ENCODE peak calls at places on chromosomes 2 and 18, in six cellular contexts. C is PC-3; F is hepatocyte; T is CD8-positive, alpha-beta memory T cell; O is mammary epithelial cell; D is uterus. U is an unnamed sample.

GRCh38 chr18:63005306-63005705 is 290.0 kb downstream of the PHLPP1 start:
- DNase-seq in F (no peak), T (no peak), D (no peak), C (no peak), O (no peak), U (no peak)

GRCh38 chr2:223674998-223675609 is 72.9 kb upstream of the SCG2 start:
- DNase-seq in F (peak; percentile 31), C (peak; percentile 61), O (peak; percentile 46), D (no peak), T (no peak), U (no peak)

GRCh38 chr2:141187063-141187429 is 943.8 kb downstream of the LRP1B start:
- DNase-seq in D (no peak), O (no peak), F (no peak), T (no peak), C (no peak), U (no peak)

GRCh38 chr2:215415218-215415617 is 20.6 kb downstream of the FN1 start:
- DNase-seq in C (no peak), D (no peak), O (no peak), T (no peak), F (no peak), U (no peak)

GRCh38 chr18:29154758-29155725 is 978.1 kb upstream of the CDH2 start:
- DNase-seq in T (no peak), F (peak; percentile 13), C (peak; percentile 97), O (peak; percentile 96), D (no peak), U (no peak)

GRCh38 chr18:23537274-23537673 is 34.0 kb downstream of the RMC1 start:
- DNase-seq in F (no peak), O (no peak), D (no peak), C (no peak), T (no peak), U (no peak)

GRCh38 chr2:175435012-175435411 is 253.5 kb upstream of the ATP5MC3 start:
- DNase-seq in D (no peak), C (no peak), F (no peak), T (no peak), O (no peak), U (no peak)

GRCh38 chr2:33134086-33134763 is 187.5 kb downstream of the LTBP1 start:
- DNase-seq in F (peak; percentile 66), O (peak; percentile 96), C (peak; percentile 98), D (peak; percentile 72), T (no peak), U (no peak)

GRCh38 chr2:139122711-139123158 is 342.5 kb upstream of the NXPH2 start:
- DNase-seq in T (no peak), F (peak; percentile 17), C (peak; percentile 96), D (no peak), O (peak; percentile 74), U (no peak)

GRCh38 chr2:237475704-237476107 is 11.3 kb upstream of the MLPH start:
- DNase-seq in C (peak; percentile 88), T (no peak), D (no peak), O (peak; percentile 74), F (peak; percentile 49), U (no peak)

GRCh38 chr18:59272221-59272888 is 899 bp downstream of the RAX start:
- DNase-seq in T (no peak), F (no peak), C (no peak), O (no peak), D (no peak), U (no peak)

GRCh38 chr2:119837759-119838158 is 78.0 kb downstream of the PTPN4 start:
- DNase-seq in O (peak; percentile 23), D (no peak), F (no peak), C (no peak), T (no peak), U (no peak)

GRCh38 chr2:125267683-125268082 is 1242.6 kb downstream of the CNTNAP5 start:
- DNase-seq in F (no peak), C (no peak), O (no peak), D (no peak), T (no peak), U (no peak)
- H3K27ac ChIP-seq in F (no peak overlapping the region), C (no peak overlapping the region), O (no peak overlapping the region), D (no peak overlapping the region), T (no peak overlapping the region), U (no peak overlapping the region)

DNA sequence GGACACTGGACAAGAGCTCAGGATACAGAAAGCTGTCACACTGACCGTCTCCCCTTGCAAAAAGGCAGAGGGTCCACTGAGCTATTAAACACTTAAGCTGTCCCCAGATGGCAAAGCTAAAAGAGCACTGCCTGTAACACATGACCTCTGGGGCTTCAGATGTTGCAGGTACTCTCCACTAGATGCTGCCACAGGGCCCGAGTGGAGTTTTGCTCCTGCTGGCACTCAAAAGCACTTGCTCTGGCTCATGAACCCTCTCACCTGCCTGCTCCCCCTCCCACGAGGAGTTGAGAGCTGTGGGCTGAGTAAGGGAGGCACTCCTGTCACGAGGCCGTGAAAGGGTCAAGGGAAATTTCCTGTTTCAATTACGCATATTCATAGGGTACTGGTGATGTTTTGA is 227.9 kb downstream of the PRKCE start:
- DNase-seq in O (no peak), D (no peak), C (no peak), F (no peak), T (no peak), U (no peak)
- H3K4me1 ChIP-seq in O (no peaks in the 10 kb centered on the region), D (peaks cover 14% of the 10 kb centered on the region), C (no peaks in the 10 kb centered on the region), F (peaks cover 17% of the 10 kb centered on the region), T (no peaks in the 10 kb centered on the region), U (no peaks in the 10 kb centered on the region)

DNA sequence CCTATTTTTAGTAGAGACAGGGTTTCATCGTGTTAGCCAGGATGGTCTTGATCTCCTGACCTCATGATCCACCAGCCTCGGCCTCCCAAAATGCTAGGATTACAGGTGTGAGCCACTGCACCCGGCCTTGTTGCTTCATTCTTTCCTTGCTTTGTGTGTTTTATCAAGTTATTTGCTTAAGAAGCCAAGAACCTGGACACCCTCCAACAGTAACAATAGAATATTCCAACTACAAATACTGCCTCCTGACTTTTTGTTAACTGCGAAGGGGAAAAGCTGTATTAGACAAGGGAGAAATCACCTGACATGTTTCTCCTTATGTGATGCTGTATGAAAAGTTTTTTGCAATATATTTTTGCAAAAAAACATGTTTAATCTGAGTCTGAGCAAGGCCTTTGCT is 297.2 kb downstream of the NCKAP5 start:
- DNase-seq in T (no peak), O (no peak), D (no peak), F (no peak), C (peak; percentile 30), U (no peak)
- H3K4me3 ChIP-seq in T (no peak overlapping the region), O (no peak overlapping the region), D (no peak overlapping the region), F (no peak overlapping the region), C (no peak overlapping the region), U (no peak overlapping the region)

GRCh38 chr2:26122633-26123032 is 50.3 kb upstream of the GAREM2 start:
- DNase-seq in O (no peak), F (no peak), T (no peak), C (no peak), D (no peak), U (no peak)
- H3K27ac ChIP-seq in O (no peak overlapping the region), F (no peak overlapping the region), T (no peak overlapping the region), C (no peak overlapping the region), D (no peak overlapping the region), U (no peak overlapping the region)

DNA sequence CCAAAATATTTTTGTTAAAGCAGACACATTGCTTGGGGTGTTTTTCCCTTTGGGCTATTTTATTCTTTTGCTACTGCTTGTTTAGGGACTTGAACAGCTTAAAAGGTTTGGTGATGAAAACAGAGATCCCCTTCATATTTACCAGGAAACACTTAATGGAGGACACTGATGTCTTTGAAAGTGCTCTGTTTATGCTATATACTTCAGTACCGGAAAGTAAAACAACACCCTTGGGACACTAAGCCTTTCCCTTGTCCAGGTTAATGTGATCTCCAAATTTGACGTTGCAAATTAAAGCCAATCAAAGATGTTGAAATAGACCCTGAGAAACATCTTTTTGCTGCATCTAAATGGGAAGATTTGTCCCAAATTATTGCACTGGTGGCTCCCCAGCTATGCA is 564.6 kb upstream of the PKDCC start:
- DNase-seq in F (no peak), C (no peak), O (no peak), D (no peak), T (no peak), U (no peak)
- H3K4me1 ChIP-seq in F (no peaks in the 10 kb centered on the region), C (no peaks in the 10 kb centered on the region), O (no peaks in the 10 kb centered on the region), D (no peaks in the 10 kb centered on the region), T (no peaks in the 10 kb centered on the region), U (no peaks in the 10 kb centered on the region)

GRCh38 chr2:67209107-67209506 is 188.0 kb upstream of the ETAA1 start:
- DNase-seq in D (no peak), O (no peak), T (no peak), F (no peak), C (no peak), U (no peak)
- H3K4me3 ChIP-seq in D (no peak overlapping the region), O (no peak overlapping the region), T (no peak overlapping the region), F (no peak overlapping the region), C (no peak overlapping the region), U (no peak overlapping the region)

GRCh38 chr2:201419057-201419635 is 32.1 kb downstream of the TRAK2 start:
- DNase-seq in C (peak; percentile 75), O (peak; percentile 31), D (no peak), F (peak; percentile 10), T (no peak), U (no peak)
- H3K27ac ChIP-seq in C (peak overlapping the region; percentile 14), O (no peak overlapping the region), D (peak overlapping the region; percentile 12), F (no peak overlapping the region), T (no peak overlapping the region), U (peak overlapping the region; percentile 58)

GRCh38 chr18:54162431-54162830 is 62.0 kb downstream of the MBD2 start:
- DNase-seq in F (no peak), T (no peak), D (no peak), O (peak; percentile 49), C (peak; percentile 83), U (no peak)
- H3K4me1 ChIP-seq in F (no peaks in the 10 kb centered on the region), T (no peaks in the 10 kb centered on the region), D (peaks cover 4% of the 10 kb centered on the region), O (peaks cover 34% of the 10 kb centered on the region), C (peaks cover 31% of the 10 kb centered on the region), U (no peaks in the 10 kb centered on the region)

DNA sequence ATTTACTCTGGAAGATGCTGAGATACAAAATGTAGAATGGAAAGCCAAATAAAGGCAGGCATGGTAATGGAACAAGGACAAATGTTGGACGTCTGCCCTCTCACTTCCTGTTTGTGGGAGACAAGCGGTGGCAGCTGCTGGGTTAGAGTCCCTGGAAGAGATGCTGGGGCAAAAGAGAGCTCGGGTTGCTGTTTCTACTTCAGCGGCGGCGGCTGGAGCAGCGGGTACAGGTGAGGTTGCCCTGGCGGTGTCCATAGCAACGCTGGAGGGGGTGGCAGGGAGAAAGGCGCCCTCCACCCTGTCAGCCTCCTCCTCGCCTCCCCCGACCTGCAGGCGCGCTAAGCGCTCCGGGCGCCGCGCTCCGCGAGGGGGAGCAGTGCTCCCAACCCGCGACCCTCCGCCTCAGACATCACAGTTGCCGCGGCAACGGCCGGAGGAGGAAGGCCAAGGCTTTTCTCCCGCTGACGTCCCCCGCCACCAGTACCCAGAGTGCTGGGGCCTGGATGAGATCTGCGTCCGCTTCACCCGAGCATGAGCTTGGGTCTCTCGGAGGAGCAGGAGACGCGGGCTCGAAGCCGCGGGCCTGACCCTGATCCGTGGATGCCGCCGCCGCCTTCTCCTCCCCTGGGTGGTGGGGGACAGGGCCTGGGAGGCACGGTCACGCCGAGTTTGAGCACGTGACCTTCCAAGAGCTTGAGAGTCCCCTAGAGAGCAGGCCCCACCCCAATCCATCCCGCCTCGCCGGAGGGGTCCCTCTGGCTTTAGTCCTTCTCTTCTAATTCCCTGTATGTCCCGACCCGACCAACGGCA is 65.6 kb downstream of the NOL4 start:
- DNase-seq in D (peak; percentile 10), O (no peak), C (no peak), F (peak; percentile 64), T (no peak), U (no peak)
- H3K4me3 ChIP-seq in D (no peak overlapping the region), O (no peak overlapping the region), C (no peak overlapping the region), F (peak overlapping the region; percentile 12), T (no peak overlapping the region), U (no peak overlapping the region)

GRCh38 chr2:20211860-20212458 is 13.0 kb downstream of the SDC1 start:
- DNase-seq in F (no peak), T (no peak), D (no peak), O (no peak), C (no peak), U (no peak)
- H3K27ac ChIP-seq in F (peak overlapping the region; percentile 90), T (no peak overlapping the region), D (no peak overlapping the region), O (peak overlapping the region; percentile 90), C (no peak overlapping the region), U (no peak overlapping the region)

U was measured in CD4-positive, CD25-positive, alpha-beta regulatory T cell.